ENCODE peak calls at places on chromosomes 1 and 21, in nine cellular contexts. U, S, Y, Q, A, N, C, M and P are unnamed samples.

GRCh38 chr1:58715108-58715507 is 15.2 kb upstream of the MYSM1 start:
- DNase-seq in U (no peak), S (no peak), Y (no peak), Q (no peak), A (no peak), N (no peak), C (no peak), M (no peak), P (no peak)

GRCh38 chr1:78237364-78237916 is 191.7 kb downstream of the GIPC2 start:
- DNase-seq in U (peak), S (no peak), Y (peak), Q (no peak), A (no peak), N (no peak), C (no peak), M (no peak), P (no peak)

GRCh38 chr1:16967095-16967567 is 13.3 kb downstream of the MFAP2 start:
- DNase-seq in U (no peak), S (no peak), Y (no peak), Q (no peak), A (no peak), N (peak), C (no peak), M (no peak), P (no peak)

GRCh38 chr1:227945891-227946623 is 1.7 kb downstream of the WNT9A start:
- DNase-seq in U (peak), S (no peak), Y (peak), Q (peak), A (no peak), N (peak), C (peak), M (no peak), P (no peak)

GRCh38 chr1:167628754-167629515 is 1.1 kb upstream of the RCSD1 start:
- DNase-seq in U (no peak), S (no peak), Y (peak), Q (no peak), A (no peak), N (no peak), C (no peak), M (no peak), P (no peak)

GRCh38 chr1:69524010-69524409 is 43.7 kb upstream of the LRRC7 start:
- DNase-seq in U (no peak), S (no peak), Y (no peak), Q (no peak), A (no peak), N (no peak), C (no peak), M (no peak), P (no peak)

GRCh38 chr1:188668083-188668482 is 1809.6 kb downstream of the BRINP3 start:
- DNase-seq in U (peak), S (no peak), Y (peak), Q (no peak), A (no peak), N (no peak), C (no peak), M (no peak), P (no peak)

GRCh38 chr1:84668185-84668584 is 22.1 kb downstream of the SSX2IP start:
- DNase-seq in U (peak), S (no peak), Y (peak), Q (no peak), A (no peak), N (peak), C (no peak), M (no peak), P (peak)

GRCh38 chr1:70234733-70235132 is 13.6 kb downstream of the SRSF11 start:
- DNase-seq in U (no peak), S (no peak), Y (no peak), Q (no peak), A (no peak), N (no peak), C (no peak), M (no peak), P (no peak)

GRCh38 chr1:15418811-15419515 is 9.3 kb downstream of the EFHD2 start:
- DNase-seq in U (no peak), S (no peak), Y (no peak), Q (no peak), A (no peak), N (peak), C (no peak), M (no peak), P (no peak)

GRCh38 chr1:163211667-163212066 is 9.0 kb upstream of the RGS5 start:
- DNase-seq in U (no peak), S (no peak), Y (no peak), Q (no peak), A (no peak), N (no peak), C (no peak), M (no peak), P (no peak)

GRCh38 chr1:202589190-202589680 is 121.0 kb downstream of the SYT2 start:
- DNase-seq in U (peak), S (no peak), Y (peak), Q (no peak), A (peak), N (peak), C (no peak), M (no peak), P (no peak)

GRCh38 chr1:150567341-150567716 is 12.1 kb downstream of the MCL1 start:
- DNase-seq in U (no peak), S (no peak), Y (peak), Q (peak), A (no peak), N (no peak), C (peak), M (no peak), P (peak)

GRCh38 chr21:46092026-46092764 is 5.7 kb upstream of the COL6A2 start:
- DNase-seq in U (no peak), S (no peak), Y (no peak), Q (peak), A (no peak), N (no peak), C (no peak), M (no peak), P (no peak)

GRCh38 chr21:25999935-26000582 is 170.5 kb downstream of the APP start:
- DNase-seq in U (no peak), S (peak), Y (no peak), Q (no peak), A (no peak), N (no peak), C (no peak), M (no peak), P (no peak)

GRCh38 chr1:31812158-31812829 is 3.5 kb downstream of the SPOCD1 start:
- DNase-seq in U (no peak), S (no peak), Y (no peak), Q (peak), A (no peak), N (no peak), C (peak), M (no peak), P (no peak)

GRCh38 chr1:53400761-53401379 is 58.3 kb upstream of the DMRTB1 start:
- DNase-seq in U (no peak), S (no peak), Y (peak), Q (no peak), A (no peak), N (no peak), C (no peak), M (no peak), P (no peak)

GRCh38 chr1:214558002-214558770 is 6.8 kb upstream of the PTPN14 start:
- DNase-seq in U (peak), S (no peak), Y (no peak), Q (no peak), A (no peak), N (peak), C (no peak), M (no peak), P (peak)

GRCh38 chr1:56516539-56517252 is 62.7 kb downstream of the PLPP3 start:
- DNase-seq in U (no peak), S (no peak), Y (peak), Q (peak), A (no peak), N (peak), C (peak), M (no peak), P (no peak)

GRCh38 chr1:7265771-7266371 is 480.6 kb downstream of the CAMTA1 start:
- DNase-seq in U (peak), S (no peak), Y (peak), Q (no peak), A (no peak), N (peak), C (no peak), M (no peak), P (no peak)

GRCh38 chr1:177306981-177307380 is 136.2 kb downstream of the BRINP2 start:
- DNase-seq in U (no peak), S (no peak), Y (no peak), Q (no peak), A (no peak), N (no peak), C (no peak), M (no peak), P (no peak)